ENCODE peak calls at places on chromosome 21, in five cellular contexts. B is tibial artery, R is AG04450, O is fibroblast of pulmonary artery, A is progenitor cell of endocrine pancreas. P is an unnamed sample.

GRCh38 chr21:18705971-18706370 is 302.4 kb upstream of the TMPRSS15 start:
- DNase-seq in R (no peak), O (no peak), B (no peak), A (no peak), P (no peak)

GRCh38 chr21:21101911-21102310 is 103.7 kb downstream of the NCAM2 start:
- DNase-seq in B (no peak), R (peak), A (no peak), O (peak), P (no peak)

GRCh38 chr21:26297856-26298255 is 127.3 kb upstream of the APP start:
- DNase-seq in A (no peak), B (no peak), R (no peak), O (no peak), P (no peak)

GRCh38 chr21:34072145-34073031 is 990 bp upstream of the MRPS6 start:
- DNase-seq in R (no peak), O (no peak), A (no peak), B (peak), P (no peak)

GRCh38 chr21:35932232-35932911 is 128.0 kb downstream of the SETD4 start:
- DNase-seq in B (peak), A (no peak), R (peak), O (peak), P (peak)

GRCh38 chr21:34813266-34813886 is 144.6 kb downstream of the CLIC6 start:
- DNase-seq in R (peak), A (no peak), O (peak), B (no peak), P (no peak)

GRCh38 chr21:35113064-35113463 is 64.0 kb upstream of the RUNX1 start:
- DNase-seq in B (no peak), R (no peak), A (no peak), O (no peak), P (no peak)

GRCh38 chr21:16563795-16564194 is 834.0 kb downstream of the USP25 start:
- DNase-seq in A (no peak), R (no peak), O (peak), B (no peak), P (no peak)

GRCh38 chr21:30044447-30045064 is 104.8 kb upstream of the GRIK1 start:
- DNase-seq in O (peak), B (no peak), R (no peak), A (peak), P (no peak)

GRCh38 chr21:22200378-22201092 is 1202.3 kb downstream of the NCAM2 start:
- DNase-seq in O (peak), R (no peak), A (no peak), B (no peak), P (no peak)

GRCh38 chr21:34517039-34517438 is 5.0 kb upstream of the KCNE1 start:
- DNase-seq in O (no peak), A (no peak), B (no peak), R (no peak), P (no peak)

GRCh38 chr21:25999935-26000582 is 170.5 kb downstream of the APP start:
- DNase-seq in B (no peak), R (no peak), A (no peak), O (no peak), P (no peak)

GRCh38 chr21:25826652-25827051 is 91.9 kb downstream of the GABPA start:
- DNase-seq in R (no peak), A (no peak), O (no peak), B (no peak), P (no peak)

GRCh38 chr21:25735895-25736597 is 1.3 kb downstream of the GABPA start:
- DNase-seq in O (peak), B (no peak), R (no peak), A (no peak), P (no peak)

GRCh38 chr21:34688145-34688544 is 19.4 kb downstream of the CLIC6 start:
- DNase-seq in B (no peak), A (no peak), R (no peak), O (no peak), P (no peak)

GRCh38 chr21:44085491-44086321 is 21.5 kb upstream of the PWP2 start:
- DNase-seq in O (peak), R (no peak), B (no peak), A (no peak), P (no peak)

GRCh38 chr21:31786164-31786920 is 54.4 kb upstream of the SCAF4 start:
- DNase-seq in O (no peak), A (no peak), R (no peak), B (no peak), P (no peak)
- TF ChIP-seq CTCF in O (no peak), A (no peak), R (no peak), B (no peak), P (no peak)

DNA sequence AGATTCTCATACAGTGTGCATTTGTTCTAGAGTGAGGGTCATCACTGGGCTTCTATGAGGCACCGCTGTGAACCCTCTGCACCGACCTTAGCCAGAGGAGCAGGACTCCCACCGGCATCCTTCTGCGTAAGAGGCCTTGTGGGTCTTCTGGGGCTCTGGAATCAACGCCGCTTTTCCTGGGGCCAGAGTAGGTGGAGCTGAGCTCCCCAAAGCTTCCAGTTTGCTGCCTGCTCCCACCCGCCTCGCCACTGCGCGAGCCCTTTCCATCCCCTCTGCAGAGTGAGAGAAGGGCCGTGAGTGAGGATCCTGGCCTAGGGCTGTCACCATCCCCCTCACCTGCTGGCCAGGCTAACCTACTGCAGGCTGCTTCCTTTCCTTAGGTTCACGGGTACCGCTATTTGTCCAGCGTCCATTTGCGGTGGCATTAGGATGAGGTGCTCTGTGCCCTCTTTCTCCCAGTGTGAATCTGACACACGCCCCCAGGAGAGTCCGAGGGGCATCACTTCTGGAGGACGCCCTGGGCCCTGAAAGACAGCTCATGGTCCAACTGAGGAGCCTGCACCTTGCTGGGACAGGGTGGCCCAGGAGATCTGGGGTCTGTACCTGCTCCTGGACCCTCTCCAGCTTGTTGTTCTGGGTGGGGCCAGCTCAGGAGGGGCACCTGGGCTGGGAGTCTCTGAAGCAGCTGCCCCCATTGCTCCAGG is 36.2 kb downstream of the UMODL1 start:
- DNase-seq in A (no peak), R (no peak), B (no peak), O (no peak), P (no peak)
- TF ChIP-seq CTCF in A (no peak), R (no peak), B (no peak), O (no peak), P (no peak)

GRCh38 chr21:28794341-28794970 is 198.2 kb downstream of the LTN1 start:
- DNase-seq in O (peak), A (no peak), B (no peak), R (no peak), P (no peak)
- TF ChIP-seq CTCF in O (no peak), A (no peak), B (no peak), R (no peak), P (no peak)

GRCh38 chr21:37915941-37916794 is at the start of gene KCNJ6:
- DNase-seq in O (peak), R (no peak), A (peak), B (no peak), P (no peak)
- TF ChIP-seq CTCF in O (peak), R (peak), A (peak), B (peak), P (no peak)

GRCh38 chr21:45098867-45099266 is 24.5 kb downstream of the ADARB1 start:
- DNase-seq in B (no peak), A (no peak), R (no peak), O (peak), P (peak)
- TF ChIP-seq CTCF in B (peak), A (peak), R (peak), O (peak), P (peak)

GRCh38 chr21:41170442-41170841 is 2.5 kb downstream of the BACE2 start:
- DNase-seq in O (peak), R (no peak), B (no peak), A (peak), P (peak)
- TF ChIP-seq CTCF in O (peak), R (peak), B (peak), A (peak), P (peak)

DNA sequence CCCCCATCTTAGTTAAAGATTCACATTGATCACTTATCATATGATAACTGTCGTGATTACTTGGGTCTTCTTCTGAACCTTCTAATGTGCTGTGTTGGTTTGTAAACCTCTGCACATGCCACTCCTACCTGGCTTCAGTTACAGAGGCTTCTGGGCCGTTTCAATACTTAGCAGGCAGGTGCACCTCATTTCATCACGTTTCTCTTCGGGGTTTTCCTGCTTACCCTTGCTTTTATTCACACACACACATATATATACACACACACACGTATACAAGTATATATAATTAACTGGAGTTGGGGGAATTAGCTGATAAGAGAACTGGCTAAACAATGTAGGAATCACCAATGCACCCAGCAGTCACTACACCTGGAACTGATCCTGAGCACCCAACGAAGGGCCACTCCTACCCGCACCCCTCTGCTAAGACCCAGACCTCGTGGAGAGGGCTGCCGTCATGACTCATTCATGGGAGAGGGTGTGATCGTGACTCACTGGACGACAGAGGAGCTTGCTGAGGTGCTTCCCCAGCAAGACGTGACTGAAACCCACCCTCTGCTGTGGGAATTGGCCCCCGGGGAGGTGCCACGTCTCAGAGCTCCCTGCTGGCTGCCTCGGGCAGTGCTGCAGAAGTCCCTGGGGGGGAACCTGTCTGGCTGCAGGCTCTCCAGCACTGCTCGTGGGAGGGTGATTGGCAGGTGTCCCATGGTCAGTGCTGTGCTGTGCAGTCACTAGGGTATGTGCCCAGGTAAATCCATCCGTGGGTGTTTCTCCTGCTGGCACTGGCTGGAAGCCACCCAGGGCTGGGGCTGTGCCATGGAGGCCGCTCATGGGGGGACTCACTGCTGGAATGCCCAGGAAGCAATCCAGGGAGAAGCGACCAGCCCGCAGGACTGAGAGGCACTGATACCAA is 166.6 kb downstream of the DYRK1A start:
- DNase-seq in O (peak), A (no peak), B (peak), R (no peak), P (peak)
- TF ChIP-seq CTCF in O (no peak), A (no peak), B (peak), R (peak), P (no peak)

GRCh38 chr21:38170283-38170682 is 86.5 kb upstream of the KCNJ15 start:
- DNase-seq in B (no peak), R (no peak), A (no peak), O (peak), P (peak)

GRCh38 chr21:38175321-38175720 is 81.5 kb upstream of the KCNJ15 start:
- DNase-seq in B (no peak), A (no peak), R (no peak), O (peak), P (no peak)

GRCh38 chr21:38167345-38167744 is 89.4 kb upstream of the KCNJ15 start:
- DNase-seq in R (no peak), O (no peak), A (no peak), B (no peak), P (no peak)

GRCh38 chr21:38170705-38171682 is 85.8 kb upstream of the KCNJ15 start:
- DNase-seq in R (no peak), A (no peak), B (no peak), O (peak), P (no peak)

GRCh38 chr21:38171723-38172344 is 85.0 kb upstream of the KCNJ15 start:
- DNase-seq in R (peak), A (peak), O (peak), B (no peak), P (no peak)
- TF ChIP-seq CTCF in R (peak), A (no peak), O (no peak), B (no peak), P (no peak)

DNA sequence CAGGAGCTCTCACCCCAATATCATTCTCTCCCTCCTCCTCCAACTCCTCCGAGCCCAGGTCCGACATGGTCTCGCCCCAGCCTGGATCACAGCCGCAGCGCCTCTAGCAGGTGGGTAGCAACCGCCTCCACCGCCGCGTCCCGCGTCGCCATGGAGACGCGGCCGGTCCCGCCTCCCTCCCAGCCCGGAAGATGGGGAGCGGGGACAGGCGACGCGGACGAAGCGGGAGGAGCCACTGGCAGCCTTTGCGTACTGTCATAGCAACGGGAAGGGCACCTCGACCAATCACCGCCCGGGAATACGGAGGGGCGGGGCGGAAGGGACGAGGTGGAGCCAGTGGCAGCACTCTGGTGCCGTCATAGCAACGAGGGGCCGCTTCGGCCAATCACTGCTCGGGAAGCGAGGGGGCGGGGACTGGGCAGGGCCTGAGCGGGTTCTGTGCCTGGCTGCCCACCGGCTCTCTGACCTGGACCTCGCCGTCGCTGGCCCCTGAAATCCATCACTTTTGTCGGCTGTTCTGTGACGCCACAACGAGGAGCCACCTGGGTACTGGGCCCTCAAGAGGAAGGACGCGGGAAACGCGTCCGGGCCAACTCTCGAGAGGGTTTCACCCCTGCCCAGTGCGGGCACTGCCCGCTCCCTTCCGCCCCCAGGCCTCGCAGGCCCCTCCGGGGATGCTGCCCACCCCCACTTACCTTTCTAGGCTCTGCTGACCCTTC is at the start of gene RSPH1:
- DNase-seq in O (peak), B (peak), A (peak), R (peak), P (peak)
- TF ChIP-seq CTCF in O (no peak), B (no peak), A (no peak), R (no peak), P (peak)

GRCh38 chr21:46402421-46402820 is 56.3 kb upstream of the DIP2A start:
- DNase-seq in A (no peak), O (no peak), R (no peak), B (no peak), P (no peak)
- TF ChIP-seq CTCF in A (peak), O (no peak), R (no peak), B (no peak), P (no peak)